ENCODE peak calls at places on chromosomes 1 and 21, in seven cellular contexts. V, P, U, E, B, O and J are unnamed samples.

GRCh38 chr1:12339410-12339809 is 109.6 kb downstream of the VPS13D start:
- DNase-seq in V (no peak), P (no peak), U (no peak), E (peak), B (no peak), O (no peak), J (no peak)

GRCh38 chr1:32464191-32464715 is 619 bp upstream of the ZBTB8B start:
- DNase-seq in V (no peak), P (no peak), U (peak), E (peak), B (peak), O (no peak), J (no peak)

GRCh38 chr1:231021540-231022031 is 18.5 kb downstream of the FAM89A start:
- DNase-seq in V (no peak), P (no peak), U (no peak), E (no peak), B (no peak), O (no peak), J (no peak)

GRCh38 chr1:186605762-186606350 is 74.4 kb downstream of the PTGS2 start:
- DNase-seq in V (peak), P (peak), U (peak), E (peak), B (peak), O (peak), J (peak)

GRCh38 chr1:54121482-54122130 is 31.2 kb downstream of the CDCP2 start:
- DNase-seq in V (peak), P (peak), U (peak), E (peak), B (peak), O (peak), J (peak)

GRCh38 chr1:180482425-180483275 is 19.7 kb downstream of the ACBD6 start:
- DNase-seq in V (peak), P (peak), U (peak), E (peak), B (peak), O (no peak), J (peak)

GRCh38 chr1:16677552-16678423 is 11.0 kb upstream of the RNU1-3 start:
- DNase-seq in V (peak), P (peak), U (peak), E (peak), B (no peak), O (no peak), J (peak)

GRCh38 chr1:59366352-59366751 is 69.5 kb downstream of the FGGY start:
- DNase-seq in V (no peak), P (no peak), U (peak), E (no peak), B (no peak), O (no peak), J (no peak)

GRCh38 chr1:2641381-2642130 is 8.7 kb upstream of the MMEL1 start:
- DNase-seq in V (peak), P (no peak), U (no peak), E (peak), B (no peak), O (no peak), J (peak)

GRCh38 chr1:174874337-174875053 is 125.3 kb upstream of the CACYBP start:
- DNase-seq in V (peak), P (no peak), U (no peak), E (no peak), B (peak), O (no peak), J (peak)

GRCh38 chr21:44443291-44443890 is 11.9 kb upstream of the LRRC3 start:
- DNase-seq in V (no peak), P (no peak), U (no peak), E (no peak), B (no peak), O (no peak), J (no peak)

GRCh38 chr1:147892216-147892615 is 10.4 kb upstream of the GJA8 start:
- DNase-seq in V (no peak), P (peak), U (no peak), E (no peak), B (no peak), O (no peak), J (no peak)

GRCh38 chr1:8560611-8561544 is 243.0 kb downstream of the SLC45A1 start:
- DNase-seq in V (peak), P (peak), U (peak), E (peak), B (peak), O (no peak), J (peak)

GRCh38 chr1:108534748-108535147 is 25.2 kb upstream of the EEIG2 start:
- DNase-seq in V (no peak), P (no peak), U (no peak), E (no peak), B (no peak), O (no peak), J (no peak)

GRCh38 chr1:171984850-171985485 is 143.7 kb downstream of the DNM3 start:
- DNase-seq in V (peak), P (peak), U (peak), E (peak), B (peak), O (no peak), J (peak)

GRCh38 chr1:232282541-232282940 is 347.4 kb downstream of the SIPA1L2 start:
- DNase-seq in V (no peak), P (no peak), U (no peak), E (no peak), B (no peak), O (no peak), J (no peak)

GRCh38 chr1:185348296-185348695 is 31.3 kb upstream of the IVNS1ABP start:
- DNase-seq in V (no peak), P (no peak), U (no peak), E (no peak), B (no peak), O (no peak), J (no peak)

GRCh38 chr1:36553591-36554417 is 71.1 kb upstream of the CSF3R start:
- DNase-seq in V (peak), P (peak), U (peak), E (peak), B (peak), O (peak), J (peak)
- TF ChIP-seq CTCF in V (peak), P (peak), U (peak), E (peak), B (peak), O (peak), J (peak)

GRCh38 chr1:161787355-161787754 is 21.2 kb downstream of the ATF6 start:
- DNase-seq in V (no peak), P (no peak), U (no peak), E (peak), B (no peak), O (no peak), J (no peak)
- TF ChIP-seq CTCF in V (no peak), P (peak), U (no peak), E (peak), B (no peak), O (no peak), J (no peak)

GRCh38 chr1:226455843-226456242 is 48.0 kb upstream of the PARP1 start:
- DNase-seq in V (no peak), P (no peak), U (no peak), E (no peak), B (no peak), O (no peak), J (no peak)

GRCh38 chr1:226452981-226453380 is 45.1 kb upstream of the PARP1 start:
- DNase-seq in V (no peak), P (no peak), U (no peak), E (no peak), B (no peak), O (no peak), J (no peak)

GRCh38 chr1:226457307-226457712 is 49.4 kb upstream of the PARP1 start:
- DNase-seq in V (no peak), P (peak), U (no peak), E (no peak), B (no peak), O (no peak), J (no peak)
- TF ChIP-seq CTCF in V (no peak), P (no peak), U (no peak), E (peak), B (peak), O (no peak), J (no peak)

DNA sequence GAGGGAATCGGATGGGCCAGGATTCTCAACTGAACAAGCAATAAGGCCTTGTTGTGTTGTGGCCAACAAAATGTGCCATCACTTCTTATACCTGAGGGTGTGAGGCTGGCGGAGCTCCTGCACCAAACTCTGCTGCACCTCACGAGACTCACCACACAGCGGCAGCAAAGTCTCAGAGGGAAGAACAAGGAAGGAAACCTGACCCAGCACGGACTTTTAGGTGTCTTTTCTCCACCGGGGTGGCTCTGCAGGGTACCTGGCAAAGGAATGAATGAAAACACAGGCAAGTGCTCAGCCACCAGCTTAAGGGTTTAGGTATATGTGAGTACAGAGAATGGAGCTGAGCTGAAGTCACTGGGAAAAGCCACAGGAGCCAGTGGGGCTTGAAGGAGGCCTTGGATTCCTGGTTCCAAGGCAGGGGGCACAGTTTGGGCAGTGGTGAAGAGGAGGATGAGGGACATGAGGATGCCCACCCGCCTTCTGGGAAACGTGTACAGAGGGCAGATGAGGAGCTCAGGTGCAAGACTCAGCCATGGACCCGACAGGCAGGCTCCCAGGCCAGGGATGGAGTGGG is 31.1 kb upstream of the HSD3B1 start:
- DNase-seq in V (peak), P (peak), U (peak), E (peak), B (peak), O (peak), J (peak)
- TF ChIP-seq CTCF in V (peak), P (peak), U (peak), E (peak), B (no peak), O (no peak), J (peak)

DNA sequence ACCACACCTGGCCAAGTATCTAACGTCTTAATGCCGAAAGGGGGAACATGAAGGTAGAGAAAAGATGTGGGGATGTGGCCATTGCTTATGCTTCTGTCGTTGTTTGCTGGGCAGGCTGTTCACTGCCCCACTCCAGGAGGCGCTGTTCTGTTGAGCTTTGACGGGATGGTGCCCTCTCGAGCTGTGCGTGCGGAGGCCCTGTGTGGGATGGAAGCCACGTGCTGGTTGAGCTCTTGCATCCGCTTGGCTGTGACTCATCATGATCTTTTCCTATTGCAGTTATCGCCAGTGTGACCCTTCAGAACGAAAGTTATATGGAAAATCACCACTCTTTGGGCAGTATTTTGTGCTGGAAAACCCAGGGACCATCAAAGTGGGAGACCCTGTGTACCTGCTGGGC is 26.3 kb downstream of the MTARC1 start:
- DNase-seq in V (no peak), P (no peak), U (no peak), E (no peak), B (no peak), O (no peak), J (no peak)
- TF ChIP-seq CTCF in V (no peak), P (no peak), U (no peak), E (no peak), B (no peak), O (no peak), J (no peak)

DNA sequence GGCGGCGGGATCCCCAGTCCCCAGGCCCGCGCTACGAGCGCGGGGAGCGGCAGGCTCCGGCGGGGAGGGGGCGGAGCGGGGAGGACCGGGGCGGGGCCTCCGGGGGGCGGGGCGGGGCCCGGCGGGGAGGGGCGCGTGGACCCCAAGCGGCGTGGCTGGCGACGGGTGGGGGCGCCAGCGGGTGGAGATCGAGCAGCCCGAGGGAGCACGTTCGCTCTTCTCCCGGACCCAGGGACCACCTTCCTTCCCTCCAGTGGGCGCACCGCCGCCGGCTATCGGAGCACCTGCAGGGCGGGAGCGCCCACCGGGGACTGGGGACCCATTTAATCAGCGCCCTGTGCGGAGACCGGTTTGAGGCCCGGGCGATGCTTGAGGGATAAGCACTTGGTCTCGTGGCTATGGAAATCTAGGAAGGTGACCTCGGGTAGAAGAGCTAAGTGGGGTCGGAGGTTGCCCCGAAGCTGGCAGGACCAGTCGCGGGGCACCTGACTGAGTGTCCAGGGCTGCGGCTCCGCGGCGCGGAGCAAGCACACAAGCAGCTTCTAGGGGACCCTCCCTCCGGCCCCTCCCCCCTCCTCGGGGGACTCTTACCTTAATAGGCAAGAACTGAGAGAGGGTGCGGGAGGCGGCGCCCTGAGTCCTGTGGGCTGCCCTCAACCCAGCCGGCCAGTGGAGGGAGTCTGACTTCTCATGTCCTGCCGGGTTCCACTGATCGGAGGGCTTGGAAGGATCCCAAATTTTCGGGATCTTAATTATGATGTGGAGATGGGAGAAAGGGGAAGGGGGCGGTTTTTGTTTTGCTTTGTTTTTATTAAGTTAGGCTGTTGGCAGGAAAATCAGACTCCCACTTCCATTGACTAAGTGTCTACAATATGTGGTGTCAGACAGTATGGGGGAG is at the start of gene TSPAN2:
- DNase-seq in V (no peak), P (no peak), U (no peak), E (peak), B (peak), O (peak), J (peak)
- TF ChIP-seq CTCF in V (no peak), P (no peak), U (peak), E (peak), B (no peak), O (peak), J (no peak)

GRCh38 chr21:39180429-39181019 is 2.7 kb downstream of the PSMG1 start:
- DNase-seq in V (no peak), P (no peak), U (no peak), E (no peak), B (no peak), O (no peak), J (no peak)
- TF ChIP-seq CTCF in V (peak), P (peak), U (peak), E (peak), B (peak), O (no peak), J (no peak)

GRCh38 chr1:117653732-117654484 is 48.1 kb downstream of the TENT5C start:
- DNase-seq in V (no peak), P (peak), U (peak), E (no peak), B (peak), O (no peak), J (no peak)
- TF ChIP-seq CTCF in V (no peak), P (no peak), U (no peak), E (no peak), B (no peak), O (no peak), J (no peak)

GRCh38 chr1:221777434-221778072 is 35.7 kb upstream of the DUSP10 start:
- DNase-seq in V (peak), P (no peak), U (no peak), E (no peak), B (peak), O (no peak), J (peak)
- TF ChIP-seq CTCF in V (no peak), P (no peak), U (no peak), E (no peak), B (no peak), O (no peak), J (no peak)

GRCh38 chr1:23367451-23367790 is 2.2 kb downstream of the ZNF436 start:
- DNase-seq in V (no peak), P (no peak), U (no peak), E (no peak), B (no peak), O (no peak), J (no peak)

GRCh38 chr1:23367791-23368561 is 1.7 kb downstream of the ZNF436 start:
- DNase-seq in V (peak), P (peak), U (peak), E (peak), B (peak), O (peak), J (peak)

GRCh38 chr1:23370270-23370743 is 671 bp upstream of the ZNF436 start:
- DNase-seq in V (no peak), P (no peak), U (no peak), E (no peak), B (no peak), O (no peak), J (no peak)

GRCh38 chr1:23369335-23370013 is at the start of gene ZNF436:
- DNase-seq in V (no peak), P (peak), U (peak), E (peak), B (no peak), O (peak), J (peak)

GRCh38 chr1:23368562-23369334 is 888 bp downstream of the ZNF436 start:
- DNase-seq in V (peak), P (peak), U (peak), E (peak), B (peak), O (peak), J (peak)
- TF ChIP-seq CTCF in V (no peak), P (no peak), U (no peak), E (peak), B (peak), O (no peak), J (no peak)